ENCODE peak calls at places on chromosome 20, in nine cellular contexts. E, R, P, G, V, Z, T, H and S are unnamed samples.

GRCh38 chr20:11120451-11120850 is 446.7 kb upstream of the JAG1 start:
- DNase-seq in E (no peak), R (no peak), P (no peak), G (no peak), V (no peak), Z (no peak), T (no peak), H (no peak), S (peak; percentile 19)

GRCh38 chr20:45816951-45817651 is 4.7 kb downstream of the UBE2C start:
- DNase-seq in E (no peak), R (no peak), P (no peak), G (no peak), V (no peak), Z (no peak), T (no peak), H (no peak), S (no peak)

GRCh38 chr20:39263076-39263475 is 300.9 kb downstream of the DHX35 start:
- DNase-seq in E (no peak), R (no peak), P (no peak), G (no peak), V (no peak), Z (no peak), T (no peak), H (no peak), S (peak; percentile 2)

GRCh38 chr20:383889-384288 is 3.3 kb downstream of the TRIB3 start:
- DNase-seq in E (no peak), R (no peak), P (no peak), G (no peak), V (no peak), Z (no peak), T (no peak), H (no peak), S (no peak)

GRCh38 chr20:32870489-32870888 is 11.8 kb downstream of the EFCAB8 start:
- DNase-seq in E (no peak), R (no peak), P (no peak), G (no peak), V (no peak), Z (no peak), T (no peak), H (no peak), S (no peak)

GRCh38 chr20:62688855-62689460 is 19.7 kb upstream of the NTSR1 start:
- DNase-seq in E (no peak), R (no peak), P (peak; percentile 31), G (no peak), V (no peak), Z (no peak), T (no peak), H (no peak), S (peak; percentile 4)

GRCh38 chr20:22542427-22542826 is 41.9 kb downstream of the FOXA2 start:
- DNase-seq in E (no peak), R (no peak), P (no peak), G (no peak), V (no peak), Z (no peak), T (no peak), H (no peak), S (no peak)

GRCh38 chr20:57407541-57407956 is 16.4 kb downstream of the RBM38 start:
- DNase-seq in E (no peak), R (no peak), P (no peak), G (no peak), V (no peak), Z (no peak), T (no peak), H (no peak), S (no peak)

GRCh38 chr20:35665949-35666288 is 1.2 kb upstream of the CPNE1 start:
- DNase-seq in E (no peak), R (no peak), P (no peak), G (no peak), V (no peak), Z (no peak), T (no peak), H (no peak), S (no peak)

GRCh38 chr20:50366270-50367103 is 143.7 kb upstream of the PTPN1 start:
- DNase-seq in E (peak; percentile 40), R (peak; percentile 95), P (peak; percentile 65), G (no peak), V (peak; percentile 86), Z (peak; percentile 95), T (peak; percentile 61), H (peak; percentile 24), S (peak; percentile 52)

GRCh38 chr20:37299718-37300529 is 10.5 kb downstream of the MANBAL start:
- DNase-seq in E (no peak), R (no peak), P (no peak), G (no peak), V (no peak), Z (no peak), T (no peak), H (no peak), S (peak; percentile 68)

GRCh38 chr20:49832632-49833327 is 20.2 kb downstream of the SLC9A8 start:
- DNase-seq in E (no peak), R (no peak), P (peak; percentile 52), G (no peak), V (no peak), Z (no peak), T (peak; percentile 38), H (no peak), S (no peak)

GRCh38 chr20:6819599-6819998 is 52.1 kb downstream of the BMP2 start:
- DNase-seq in E (no peak), R (peak; percentile 1), P (no peak), G (no peak), V (no peak), Z (peak; percentile 15), T (no peak), H (no peak), S (no peak)